ENCODE peak calls at places on chromosomes 1 and 21, in six cellular contexts. One of them, this sample, is unnamed.
A peak's percentile ranks its signal among the peaks of the same experiment; 100 is the strongest.

GRCh38 chr1:183956559-183957188 is 80.9 kb downstream of the COLGALT2 start:
- DNase-seq in colonic mucosa: no peak
- DNase-seq in EH: peak; percentile 86
- DNase-seq in skeletal muscle cell: peak; percentile 68
- DNase-seq in progenitor cell of endocrine pancreas: no peak
- DNase-seq in stimulated activated CD4-positive, alpha-beta T cell treated with anti-CD3 and anti-CD28 coated beads, TNF-alpha, amount 100 ng/mL, for 48 hours: peak; percentile 13
- DNase-seq in this sample: no peak

GRCh38 chr1:82485591-82486369 is 685.0 kb downstream of the ADGRL2 start:
- DNase-seq in skeletal muscle cell: peak; percentile 46
- DNase-seq in stimulated activated CD4-positive, alpha-beta T cell treated with anti-CD3 and anti-CD28 coated beads, TNF-alpha, amount 100 ng/mL, for 48 hours: no peak
- DNase-seq in EH: no peak
- DNase-seq in progenitor cell of endocrine pancreas: no peak
- DNase-seq in colonic mucosa: peak; percentile 24
- DNase-seq in this sample: no peak

GRCh38 chr1:23029337-23029736 is 10.1 kb downstream of the KDM1A start:
- DNase-seq in colonic mucosa: no peak
- DNase-seq in stimulated activated CD4-positive, alpha-beta T cell treated with anti-CD3 and anti-CD28 coated beads, TNF-alpha, amount 100 ng/mL, for 48 hours: no peak
- DNase-seq in EH: no peak
- DNase-seq in progenitor cell of endocrine pancreas: no peak
- DNase-seq in skeletal muscle cell: no peak
- DNase-seq in this sample: no peak

GRCh38 chr1:234433563-234434285 is 45.3 kb downstream of the TARBP1 start:
- DNase-seq in EH: peak; percentile 66
- DNase-seq in stimulated activated CD4-positive, alpha-beta T cell treated with anti-CD3 and anti-CD28 coated beads, TNF-alpha, amount 100 ng/mL, for 48 hours: no peak
- DNase-seq in progenitor cell of endocrine pancreas: no peak
- DNase-seq in colonic mucosa: no peak
- DNase-seq in skeletal muscle cell: peak; percentile 48
- DNase-seq in this sample: no peak

GRCh38 chr1:108936170-108936569 is 27.1 kb downstream of the CLCC1 start:
- DNase-seq in skeletal muscle cell: no peak
- DNase-seq in stimulated activated CD4-positive, alpha-beta T cell treated with anti-CD3 and anti-CD28 coated beads, TNF-alpha, amount 100 ng/mL, for 48 hours: no peak
- DNase-seq in EH: no peak
- DNase-seq in progenitor cell of endocrine pancreas: no peak
- DNase-seq in colonic mucosa: no peak
- DNase-seq in this sample: no peak

GRCh38 chr21:40923361-40923760 is 76.4 kb upstream of the DSCAM start:
- DNase-seq in stimulated activated CD4-positive, alpha-beta T cell treated with anti-CD3 and anti-CD28 coated beads, TNF-alpha, amount 100 ng/mL, for 48 hours: no peak
- DNase-seq in colonic mucosa: no peak
- DNase-seq in EH: no peak
- DNase-seq in skeletal muscle cell: no peak
- DNase-seq in progenitor cell of endocrine pancreas: no peak
- DNase-seq in this sample: no peak

GRCh38 chr1:218642033-218642954 is 297.2 kb downstream of the TGFB2 start:
- DNase-seq in colonic mucosa: no peak
- DNase-seq in skeletal muscle cell: no peak
- DNase-seq in stimulated activated CD4-positive, alpha-beta T cell treated with anti-CD3 and anti-CD28 coated beads, TNF-alpha, amount 100 ng/mL, for 48 hours: no peak
- DNase-seq in progenitor cell of endocrine pancreas: no peak
- DNase-seq in EH: peak; percentile 22
- DNase-seq in this sample: no peak

GRCh38 chr1:25519624-25520023 is 23.8 kb upstream of the LDLRAP1 start:
- DNase-seq in colonic mucosa: no peak
- DNase-seq in skeletal muscle cell: peak; percentile 67
- DNase-seq in stimulated activated CD4-positive, alpha-beta T cell treated with anti-CD3 and anti-CD28 coated beads, TNF-alpha, amount 100 ng/mL, for 48 hours: no peak
- DNase-seq in EH: peak; percentile 85
- DNase-seq in progenitor cell of endocrine pancreas: no peak
- DNase-seq in this sample: no peak

GRCh38 chr1:53286950-53287349 is 40.9 kb downstream of the LRP8 start:
- DNase-seq in colonic mucosa: no peak
- DNase-seq in stimulated activated CD4-positive, alpha-beta T cell treated with anti-CD3 and anti-CD28 coated beads, TNF-alpha, amount 100 ng/mL, for 48 hours: no peak
- DNase-seq in skeletal muscle cell: no peak
- DNase-seq in progenitor cell of endocrine pancreas: no peak
- DNase-seq in EH: no peak
- DNase-seq in this sample: no peak

GRCh38 chr1:100959502-100960060 is 63.7 kb downstream of the SLC30A7 start:
- DNase-seq in progenitor cell of endocrine pancreas: no peak
- DNase-seq in skeletal muscle cell: no peak
- DNase-seq in colonic mucosa: no peak
- DNase-seq in stimulated activated CD4-positive, alpha-beta T cell treated with anti-CD3 and anti-CD28 coated beads, TNF-alpha, amount 100 ng/mL, for 48 hours: no peak
- DNase-seq in EH: peak; percentile 12
- DNase-seq in this sample: no peak

GRCh38 chr1:25570798-25571521 is 27.6 kb downstream of the LDLRAP1 start:
- DNase-seq in EH: no peak
- DNase-seq in stimulated activated CD4-positive, alpha-beta T cell treated with anti-CD3 and anti-CD28 coated beads, TNF-alpha, amount 100 ng/mL, for 48 hours: no peak
- DNase-seq in colonic mucosa: no peak
- DNase-seq in skeletal muscle cell: no peak
- DNase-seq in progenitor cell of endocrine pancreas: no peak
- DNase-seq in this sample: no peak

This sample was measured in neural crest cell.